ENCODE peak calls at places on chromosomes 3 and 15, in seven cellular contexts. One of them, this sample, is unnamed.

GRCh38 chr15:31387101-31387482 is 60.5 kb downstream of the KLF13 start:
- DNase-seq in dorsolateral prefrontal cortex: no peak
- DNase-seq in BJ: no peak
- DNase-seq in astrocyte of the cerebellum: no peak
- DNase-seq in cardiac muscle cell: no peak
- DNase-seq in cardiac fibroblast: no peak
- DNase-seq in nephron progenitor cell: no peak
- DNase-seq in this sample: no peak

GRCh38 chr15:31774045-31774444 is 256.3 kb upstream of the CHRNA7 start:
- DNase-seq in BJ: no peak
- DNase-seq in nephron progenitor cell: no peak
- DNase-seq in cardiac muscle cell: peak; percentile 21
- DNase-seq in astrocyte of the cerebellum: no peak
- DNase-seq in dorsolateral prefrontal cortex: no peak
- DNase-seq in cardiac fibroblast: no peak
- DNase-seq in this sample: no peak

GRCh38 chr3:141537866-141538265 is 51.0 kb downstream of the RASA2 start:
- DNase-seq in cardiac muscle cell: no peak
- DNase-seq in dorsolateral prefrontal cortex: no peak
- DNase-seq in nephron progenitor cell: no peak
- DNase-seq in astrocyte of the cerebellum: no peak
- DNase-seq in BJ: no peak
- DNase-seq in cardiac fibroblast: peak; percentile 70
- DNase-seq in this sample: no peak

GRCh38 chr3:139758654-139759291 is 81.0 kb upstream of the NMNAT3 start:
- DNase-seq in cardiac fibroblast: peak; percentile 47
- DNase-seq in dorsolateral prefrontal cortex: no peak
- DNase-seq in BJ: peak; percentile 67
- DNase-seq in astrocyte of the cerebellum: peak; percentile 37
- DNase-seq in cardiac muscle cell: peak; percentile 85
- DNase-seq in nephron progenitor cell: no peak
- DNase-seq in this sample: no peak

GRCh38 chr15:83276661-83277060 is 7.8 kb downstream of the BNC1 start:
- DNase-seq in dorsolateral prefrontal cortex: no peak
- DNase-seq in nephron progenitor cell: no peak
- DNase-seq in BJ: no peak
- DNase-seq in astrocyte of the cerebellum: no peak
- DNase-seq in cardiac fibroblast: no peak
- DNase-seq in cardiac muscle cell: no peak
- DNase-seq in this sample: no peak

GRCh38 chr15:56629133-56629532 is 104.2 kb downstream of the ZNF280D start:
- DNase-seq in cardiac fibroblast: peak; percentile 4
- DNase-seq in astrocyte of the cerebellum: no peak
- DNase-seq in nephron progenitor cell: no peak
- DNase-seq in cardiac muscle cell: no peak
- DNase-seq in dorsolateral prefrontal cortex: no peak
- DNase-seq in BJ: no peak
- DNase-seq in this sample: no peak

GRCh38 chr15:48703544-48703943 is 58.0 kb upstream of the FBN1 start:
- DNase-seq in dorsolateral prefrontal cortex: no peak
- DNase-seq in nephron progenitor cell: no peak
- DNase-seq in astrocyte of the cerebellum: no peak
- DNase-seq in BJ: peak; percentile 82
- DNase-seq in cardiac fibroblast: peak; percentile 18
- DNase-seq in cardiac muscle cell: no peak
- DNase-seq in this sample: no peak

GRCh38 chr15:73955851-73956250 is 29.6 kb downstream of the LOXL1 start:
- DNase-seq in nephron progenitor cell: no peak
- DNase-seq in BJ: no peak
- DNase-seq in dorsolateral prefrontal cortex: no peak
- DNase-seq in astrocyte of the cerebellum: no peak
- DNase-seq in cardiac fibroblast: no peak
- DNase-seq in cardiac muscle cell: no peak
- DNase-seq in this sample: no peak

GRCh38 chr3:62041681-62042080 is 331.7 kb downstream of the FEZF2 start:
- DNase-seq in astrocyte of the cerebellum: no peak
- DNase-seq in cardiac fibroblast: no peak
- DNase-seq in cardiac muscle cell: no peak
- DNase-seq in nephron progenitor cell: no peak
- DNase-seq in dorsolateral prefrontal cortex: no peak
- DNase-seq in BJ: no peak
- DNase-seq in this sample: no peak

GRCh38 chr3:126146525-126147146 is 33.8 kb downstream of the ALDH1L1 start:
- DNase-seq in cardiac fibroblast: no peak
- DNase-seq in astrocyte of the cerebellum: no peak
- DNase-seq in BJ: no peak
- DNase-seq in dorsolateral prefrontal cortex: no peak
- DNase-seq in cardiac muscle cell: no peak
- DNase-seq in nephron progenitor cell: no peak
- DNase-seq in this sample: no peak

GRCh38 chr3:55884066-55884465 is 397.0 kb upstream of the WNT5A start:
- DNase-seq in BJ: no peak
- DNase-seq in nephron progenitor cell: no peak
- DNase-seq in astrocyte of the cerebellum: no peak
- DNase-seq in cardiac muscle cell: no peak
- DNase-seq in dorsolateral prefrontal cortex: no peak
- DNase-seq in cardiac fibroblast: no peak
- DNase-seq in this sample: no peak

GRCh38 chr15:75436861-75437260 is 14.6 kb downstream of the SIN3A start:
- DNase-seq in cardiac fibroblast: no peak
- DNase-seq in cardiac muscle cell: no peak
- DNase-seq in nephron progenitor cell: no peak
- DNase-seq in dorsolateral prefrontal cortex: no peak
- DNase-seq in BJ: no peak
- DNase-seq in astrocyte of the cerebellum: no peak
- DNase-seq in this sample: no peak

GRCh38 chr3:46882377-46883015 is 5.0 kb downstream of the PTH1R start:
- DNase-seq in cardiac muscle cell: peak; percentile 61
- DNase-seq in BJ: no peak
- DNase-seq in dorsolateral prefrontal cortex: no peak
- DNase-seq in nephron progenitor cell: peak; percentile 62
- DNase-seq in astrocyte of the cerebellum: no peak
- DNase-seq in cardiac fibroblast: peak; percentile 56
- DNase-seq in this sample: no peak

GRCh38 chr15:38699633-38700230 is 135.1 kb upstream of the RASGRP1 start:
- DNase-seq in cardiac muscle cell: peak; percentile 66
- DNase-seq in nephron progenitor cell: peak; percentile 53
- DNase-seq in astrocyte of the cerebellum: peak; percentile 47
- DNase-seq in BJ: no peak
- DNase-seq in cardiac fibroblast: peak; percentile 69
- DNase-seq in dorsolateral prefrontal cortex: peak; percentile 44
- DNase-seq in this sample: peak; percentile 63

GRCh38 chr3:136251511-136251910 is 1.4 kb downstream of the PCCB start:
- DNase-seq in dorsolateral prefrontal cortex: no peak
- DNase-seq in nephron progenitor cell: no peak
- DNase-seq in astrocyte of the cerebellum: no peak
- DNase-seq in BJ: no peak
- DNase-seq in cardiac muscle cell: no peak
- DNase-seq in cardiac fibroblast: no peak
- DNase-seq in this sample: no peak

GRCh38 chr3:88713233-88713691 is 394.2 kb upstream of the EPHA3 start:
- DNase-seq in cardiac muscle cell: no peak
- DNase-seq in BJ: peak; percentile 16
- DNase-seq in dorsolateral prefrontal cortex: no peak
- DNase-seq in astrocyte of the cerebellum: peak; percentile 22
- DNase-seq in nephron progenitor cell: no peak
- DNase-seq in cardiac fibroblast: no peak
- DNase-seq in this sample: no peak

GRCh38 chr3:94106268-94106667 is 43.4 kb downstream of the NSUN3 start:
- DNase-seq in cardiac muscle cell: no peak
- DNase-seq in astrocyte of the cerebellum: no peak
- DNase-seq in nephron progenitor cell: no peak
- DNase-seq in BJ: no peak
- DNase-seq in cardiac fibroblast: no peak
- DNase-seq in dorsolateral prefrontal cortex: no peak
- DNase-seq in this sample: no peak

GRCh38 chr3:186108106-186108940 is 566 bp downstream of the ETV5 start:
- DNase-seq in astrocyte of the cerebellum: peak; percentile 39
- DNase-seq in cardiac muscle cell: peak; percentile 86
- DNase-seq in BJ: no peak
- DNase-seq in nephron progenitor cell: peak; percentile 74
- DNase-seq in cardiac fibroblast: peak; percentile 56
- DNase-seq in dorsolateral prefrontal cortex: peak; percentile 48
- DNase-seq in this sample: peak; percentile 68

GRCh38 chr3:50749822-50750221 is 75.1 kb downstream of the DOCK3 start:
- DNase-seq in dorsolateral prefrontal cortex: no peak
- DNase-seq in astrocyte of the cerebellum: no peak
- DNase-seq in cardiac fibroblast: no peak
- DNase-seq in cardiac muscle cell: peak; percentile 1
- DNase-seq in BJ: no peak
- DNase-seq in nephron progenitor cell: no peak
- DNase-seq in this sample: no peak

GRCh38 chr3:123310186-123310585 is 108.4 kb downstream of the SEC22A start:
- DNase-seq in astrocyte of the cerebellum: no peak
- DNase-seq in dorsolateral prefrontal cortex: no peak
- DNase-seq in nephron progenitor cell: no peak
- DNase-seq in BJ: no peak
- DNase-seq in cardiac fibroblast: no peak
- DNase-seq in cardiac muscle cell: no peak
- DNase-seq in this sample: no peak

GRCh38 chr15:26449296-26449695 is 323.6 kb downstream of the GABRB3 start:
- DNase-seq in cardiac muscle cell: no peak
- DNase-seq in nephron progenitor cell: no peak
- DNase-seq in cardiac fibroblast: no peak
- DNase-seq in BJ: no peak
- DNase-seq in dorsolateral prefrontal cortex: no peak
- DNase-seq in astrocyte of the cerebellum: no peak
- DNase-seq in this sample: no peak

GRCh38 chr3:75332784-75333183 is 331.3 kb upstream of the FRG2C start:
- DNase-seq in dorsolateral prefrontal cortex: no peak
- DNase-seq in BJ: no peak
- DNase-seq in astrocyte of the cerebellum: peak; percentile 57
- DNase-seq in cardiac muscle cell: no peak
- DNase-seq in cardiac fibroblast: no peak
- DNase-seq in nephron progenitor cell: no peak
- DNase-seq in this sample: no peak

GRCh38 chr15:72160846-72161245 is 36.7 kb downstream of the GRAMD2A start:
- DNase-seq in dorsolateral prefrontal cortex: no peak
- DNase-seq in nephron progenitor cell: no peak
- DNase-seq in astrocyte of the cerebellum: no peak
- DNase-seq in cardiac fibroblast: no peak
- DNase-seq in BJ: no peak
- DNase-seq in cardiac muscle cell: no peak
- DNase-seq in this sample: no peak

GRCh38 chr3:116423945-116424344 is 21.3 kb downstream of the LSAMP start:
- DNase-seq in cardiac fibroblast: no peak
- DNase-seq in dorsolateral prefrontal cortex: no peak
- DNase-seq in cardiac muscle cell: no peak
- DNase-seq in nephron progenitor cell: no peak
- DNase-seq in BJ: no peak
- DNase-seq in astrocyte of the cerebellum: no peak
- DNase-seq in this sample: no peak

GRCh38 chr15:30999729-31000128 is 8.3 kb upstream of the MTMR10 start:
- DNase-seq in cardiac fibroblast: no peak
- DNase-seq in astrocyte of the cerebellum: no peak
- DNase-seq in cardiac muscle cell: no peak
- DNase-seq in BJ: no peak
- DNase-seq in dorsolateral prefrontal cortex: no peak
- DNase-seq in nephron progenitor cell: no peak
- DNase-seq in this sample: no peak

GRCh38 chr3:25719321-25719720 is 54.6 kb upstream of the TOP2B start:
- DNase-seq in cardiac fibroblast: no peak
- DNase-seq in BJ: no peak
- DNase-seq in cardiac muscle cell: no peak
- DNase-seq in astrocyte of the cerebellum: no peak
- DNase-seq in nephron progenitor cell: no peak
- DNase-seq in dorsolateral prefrontal cortex: no peak
- DNase-seq in this sample: no peak

GRCh38 chr3:4581040-4581439 is 87.9 kb downstream of the ITPR1 start:
- DNase-seq in cardiac muscle cell: no peak
- DNase-seq in dorsolateral prefrontal cortex: no peak
- DNase-seq in astrocyte of the cerebellum: no peak
- DNase-seq in cardiac fibroblast: peak; percentile 35
- DNase-seq in nephron progenitor cell: peak; percentile 12
- DNase-seq in BJ: no peak
- DNase-seq in this sample: no peak

GRCh38 chr15:68400066-68400456 is 31.9 kb downstream of the ITGA11 start:
- DNase-seq in cardiac fibroblast: no peak
- DNase-seq in nephron progenitor cell: no peak
- DNase-seq in cardiac muscle cell: no peak
- DNase-seq in BJ: no peak
- DNase-seq in dorsolateral prefrontal cortex: no peak
- DNase-seq in astrocyte of the cerebellum: no peak
- DNase-seq in this sample: no peak

GRCh38 chr15:25058080-25058785 is 103.4 kb downstream of the SNRPN start:
- DNase-seq in cardiac muscle cell: no peak
- DNase-seq in nephron progenitor cell: no peak
- DNase-seq in astrocyte of the cerebellum: no peak
- DNase-seq in BJ: no peak
- DNase-seq in cardiac fibroblast: no peak
- DNase-seq in dorsolateral prefrontal cortex: no peak
- DNase-seq in this sample: no peak

GRCh38 chr15:66850078-66850991 is 148.3 kb downstream of the SMAD6 start:
- DNase-seq in astrocyte of the cerebellum: no peak
- DNase-seq in BJ: no peak
- DNase-seq in cardiac muscle cell: peak; percentile 96
- DNase-seq in nephron progenitor cell: no peak
- DNase-seq in dorsolateral prefrontal cortex: no peak
- DNase-seq in cardiac fibroblast: no peak
- DNase-seq in this sample: no peak

GRCh38 chr15:40702077-40702476 is 7.1 kb downstream of the RAD51 start:
- DNase-seq in BJ: no peak
- DNase-seq in nephron progenitor cell: no peak
- DNase-seq in cardiac muscle cell: no peak
- DNase-seq in cardiac fibroblast: peak; percentile 43
- DNase-seq in dorsolateral prefrontal cortex: no peak
- DNase-seq in astrocyte of the cerebellum: no peak
- DNase-seq in this sample: no peak
- TF ChIP-seq CTCF in BJ: peak; percentile 23
- TF ChIP-seq CTCF in nephron progenitor cell: no peak
- TF ChIP-seq CTCF in cardiac muscle cell: peak; percentile 23
- TF ChIP-seq CTCF in cardiac fibroblast: peak; percentile 14
- TF ChIP-seq CTCF in dorsolateral prefrontal cortex: no peak
- TF ChIP-seq CTCF in astrocyte of the cerebellum: no peak
- TF ChIP-seq CTCF in this sample: no peak

GRCh38 chr15:53130943-53131342 is 340.8 kb upstream of the ONECUT1 start:
- DNase-seq in astrocyte of the cerebellum: no peak
- DNase-seq in BJ: no peak
- DNase-seq in nephron progenitor cell: no peak
- DNase-seq in cardiac fibroblast: no peak
- DNase-seq in dorsolateral prefrontal cortex: no peak
- DNase-seq in cardiac muscle cell: no peak
- DNase-seq in this sample: no peak
- TF ChIP-seq CTCF in astrocyte of the cerebellum: no peak
- TF ChIP-seq CTCF in BJ: no peak
- TF ChIP-seq CTCF in nephron progenitor cell: no peak
- TF ChIP-seq CTCF in cardiac fibroblast: no peak
- TF ChIP-seq CTCF in dorsolateral prefrontal cortex: no peak
- TF ChIP-seq CTCF in cardiac muscle cell: no peak
- TF ChIP-seq CTCF in this sample: no peak

GRCh38 chr3:37554364-37554763 is 307.3 kb upstream of the CTDSPL start:
- DNase-seq in cardiac muscle cell: no peak
- DNase-seq in nephron progenitor cell: no peak
- DNase-seq in BJ: no peak
- DNase-seq in dorsolateral prefrontal cortex: no peak
- DNase-seq in astrocyte of the cerebellum: no peak
- DNase-seq in cardiac fibroblast: no peak
- DNase-seq in this sample: no peak
- TF ChIP-seq CTCF in cardiac muscle cell: no peak
- TF ChIP-seq CTCF in nephron progenitor cell: peak; percentile 26
- TF ChIP-seq CTCF in BJ: no peak
- TF ChIP-seq CTCF in dorsolateral prefrontal cortex: no peak
- TF ChIP-seq CTCF in astrocyte of the cerebellum: no peak
- TF ChIP-seq CTCF in cardiac fibroblast: peak; percentile 6
- TF ChIP-seq CTCF in this sample: no peak

GRCh38 chr3:193730976-193731375 is 138.0 kb downstream of the OPA1 start:
- DNase-seq in astrocyte of the cerebellum: no peak
- DNase-seq in dorsolateral prefrontal cortex: no peak
- DNase-seq in cardiac fibroblast: no peak
- DNase-seq in nephron progenitor cell: no peak
- DNase-seq in BJ: no peak
- DNase-seq in cardiac muscle cell: no peak
- DNase-seq in this sample: no peak
- TF ChIP-seq CTCF in astrocyte of the cerebellum: no peak
- TF ChIP-seq CTCF in dorsolateral prefrontal cortex: no peak
- TF ChIP-seq CTCF in cardiac fibroblast: no peak
- TF ChIP-seq CTCF in nephron progenitor cell: no peak
- TF ChIP-seq CTCF in BJ: no peak
- TF ChIP-seq CTCF in cardiac muscle cell: no peak
- TF ChIP-seq CTCF in this sample: no peak

This sample was measured in Calu3.